ENCODE peak calls at places on chromosome 22, in four cellular contexts. V, C, F and A are unnamed samples.
A peak's percentile ranks its signal among the peaks of the same experiment; 100 is the strongest.

GRCh38 chr22:37032535-37033460 is 13.3 kb downstream of the MPST start:
- DNase-seq in V (no peak), C (no peak), F (no peak), A (no peak)

GRCh38 chr22:30228509-30229359 is 17.8 kb downstream of the LIF start:
- DNase-seq in V (no peak), C (no peak), F (no peak), A (no peak)

GRCh38 chr22:42158456-42159132 is 28.0 kb upstream of the CYP2D6 start:
- DNase-seq in V (no peak), C (no peak), F (no peak), A (no peak)

GRCh38 chr22:27490080-27490479 is 311.5 kb downstream of the MN1 start:
- DNase-seq in V (no peak), C (no peak), F (no peak), A (no peak)

GRCh38 chr22:20131856-20132685 is 467 bp downstream of the ZDHHC8 start:
- DNase-seq in V (no peak), C (no peak), F (no peak), A (no peak)

GRCh38 chr22:27885977-27886842 is 32.8 kb downstream of the PITPNB start:
- DNase-seq in V (no peak), C (peak; percentile 48), F (no peak), A (peak; percentile 34)

GRCh38 chr22:38259370-38259769 is 13.4 kb downstream of the TMEM184B start:
- DNase-seq in V (no peak), C (no peak), F (no peak), A (no peak)

GRCh38 chr22:33921576-33922181 is 1.4 kb upstream of the LARGE1 start:
- DNase-seq in V (peak; percentile 84), C (peak; percentile 65), F (peak; percentile 88), A (peak; percentile 82)

GRCh38 chr22:35620624-35621245 is 3.6 kb upstream of the MB start:
- DNase-seq in V (no peak), C (no peak), F (no peak), A (no peak)

GRCh38 chr22:22693531-22693884 is 49.1 kb downstream of the GGTLC2 start:
- DNase-seq in V (no peak), C (no peak), F (no peak), A (no peak)

GRCh38 chr22:38739300-38740055 is 16.3 kb downstream of the SUN2 start:
- DNase-seq in V (no peak), C (no peak), F (no peak), A (no peak)

GRCh38 chr22:44532466-44533025 is 34.5 kb upstream of the RTL6 start:
- DNase-seq in V (peak; percentile 19), C (no peak), F (no peak), A (no peak)

GRCh38 chr22:19636696-19637355 is 77.5 kb upstream of the SEPTIN5 start:
- DNase-seq in V (no peak), C (no peak), F (peak; percentile 21), A (no peak)

GRCh38 chr22:40094449-40094848 is 83.3 kb upstream of the TNRC6B start:
- DNase-seq in V (no peak), C (peak; percentile 71), F (no peak), A (no peak)

GRCh38 chr22:17436981-17437410 is 67.7 kb downstream of the CECR2 start:
- DNase-seq in V (no peak), C (no peak), F (peak; percentile 47), A (no peak)

GRCh38 chr22:50208430-50208938 is 7.7 kb downstream of the SELENOO start:
- DNase-seq in V (no peak), C (no peak), F (no peak), A (no peak)

GRCh38 chr22:28029962-28030361 is 110.9 kb upstream of the PITPNB start:
- DNase-seq in V (no peak), C (no peak), F (peak; percentile 17), A (peak; percentile 1)

GRCh38 chr22:28855355-28856094 is 27.8 kb upstream of the ZNRF3 start:
- DNase-seq in V (no peak), C (peak; percentile 73), F (peak; percentile 63), A (peak; percentile 40)

GRCh38 chr22:40603088-40603605 is 33.4 kb downstream of the MRTFA start:
- DNase-seq in V (no peak), C (no peak), F (no peak), A (no peak)

GRCh38 chr22:44894321-44894720 is 115.5 kb downstream of the PHF21B start:
- DNase-seq in V (peak; percentile 39), C (no peak), F (no peak), A (peak; percentile 67)

GRCh38 chr22:44577391-44578114 is 79.5 kb upstream of the RTL6 start:
- DNase-seq in V (no peak), C (no peak), F (peak; percentile 28), A (peak; percentile 6)

GRCh38 chr22:27022256-27022655 is 364.9 kb downstream of the MIAT start:
- DNase-seq in V (no peak), C (no peak), F (no peak), A (no peak)

GRCh38 chr22:25076281-25076680 is 123.4 kb upstream of the CRYBB3 start:
- DNase-seq in V (no peak), C (no peak), F (no peak), A (peak; percentile 56)

DNA sequence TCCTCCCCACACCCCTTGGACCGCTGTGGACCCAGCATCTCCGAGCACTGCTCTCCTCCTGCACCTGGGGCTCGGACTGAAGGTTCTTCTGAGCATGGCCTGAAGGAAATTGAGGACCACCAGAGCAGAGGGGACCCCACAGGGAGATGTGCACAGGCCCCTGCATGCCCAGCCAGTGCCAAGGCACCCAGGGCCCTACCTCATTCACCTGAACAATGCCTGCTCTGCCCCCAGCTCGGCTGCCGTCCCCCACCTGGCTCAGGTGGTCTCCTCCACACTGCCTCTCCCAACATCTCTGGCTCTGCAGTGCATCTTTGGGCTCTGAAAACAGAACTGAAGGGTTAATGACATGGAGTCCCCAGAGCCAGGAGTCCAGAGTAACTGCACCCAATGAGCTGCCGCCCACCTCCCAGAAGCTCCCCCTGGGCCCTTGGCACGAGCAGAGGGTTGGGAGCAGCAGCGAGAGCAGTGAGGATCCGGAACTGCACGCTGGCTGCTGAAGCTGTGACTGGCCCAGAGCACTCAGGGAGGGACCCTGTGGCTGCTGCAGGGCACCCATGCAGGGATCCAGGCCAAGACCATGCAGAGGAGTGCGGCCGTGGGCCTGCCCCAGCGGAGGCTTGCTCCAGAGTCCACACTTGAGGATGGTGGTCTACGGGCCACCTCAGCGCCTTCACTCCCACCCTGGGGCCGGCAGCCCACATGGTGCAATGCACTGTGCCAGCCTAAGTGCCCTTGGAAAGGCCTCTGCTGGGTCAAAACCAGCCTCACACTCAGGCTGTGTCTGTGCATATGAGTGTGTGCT is 686.0 kb downstream of the TBC1D22A start:
- DNase-seq in V (no peak), C (no peak), F (peak; percentile 5), A (no peak)
- H3K9me3 ChIP-seq in V (no peaks in the 10 kb centered on the region), C (no peaks in the 10 kb centered on the region), F (peaks cover 99% of the 10 kb centered on the region), A (no peaks in the 10 kb centered on the region)

GRCh38 chr22:47918276-47918928 is 1156.0 kb downstream of the TBC1D22A start:
- DNase-seq in V (no peak), C (peak; percentile 82), F (no peak), A (peak; percentile 83)
- H3K9me3 ChIP-seq in V (peaks cover 4% of the 10 kb centered on the region), C (no peaks in the 10 kb centered on the region), F (no peaks in the 10 kb centered on the region), A (no peaks in the 10 kb centered on the region)

GRCh38 chr22:45928726-45929359 is 48.1 kb downstream of the WNT7B start:
- DNase-seq in V (no peak), C (no peak), F (no peak), A (no peak)

GRCh38 chr22:45929649-45930048 is 47.3 kb downstream of the WNT7B start:
- DNase-seq in V (no peak), C (no peak), F (no peak), A (no peak)

GRCh38 chr22:45923812-45924211 is 53.1 kb downstream of the WNT7B start:
- DNase-seq in V (no peak), C (no peak), F (no peak), A (no peak)

GRCh38 chr22:45925811-45926351 is 51.1 kb downstream of the WNT7B start:
- DNase-seq in V (no peak), C (no peak), F (no peak), A (no peak)

DNA sequence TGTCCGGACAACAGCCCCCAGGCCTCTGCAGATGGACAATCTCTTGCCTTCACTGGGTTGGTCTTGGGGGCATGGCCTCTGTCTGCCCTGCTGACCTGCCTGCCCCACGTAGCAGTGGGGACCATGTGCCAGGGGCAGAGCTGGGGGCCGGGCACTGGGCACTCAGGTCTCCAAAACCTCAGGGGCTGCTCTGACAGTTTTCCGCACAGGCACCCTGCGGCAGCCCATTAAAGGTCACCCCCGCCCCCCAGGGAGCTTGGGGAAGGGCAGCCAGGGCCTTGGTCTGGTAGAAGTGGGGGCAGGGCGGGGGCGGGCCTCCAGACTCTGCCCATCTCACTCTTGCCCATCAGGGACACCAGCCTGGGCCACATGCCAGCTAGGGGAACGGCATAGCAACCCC is 49.9 kb downstream of the WNT7B start:
- DNase-seq in V (no peak), C (no peak), F (no peak), A (no peak)
- H3K9me3 ChIP-seq in V (no peaks in the 10 kb centered on the region), C (no peaks in the 10 kb centered on the region), F (no peaks in the 10 kb centered on the region), A (no peaks in the 10 kb centered on the region)

DNA sequence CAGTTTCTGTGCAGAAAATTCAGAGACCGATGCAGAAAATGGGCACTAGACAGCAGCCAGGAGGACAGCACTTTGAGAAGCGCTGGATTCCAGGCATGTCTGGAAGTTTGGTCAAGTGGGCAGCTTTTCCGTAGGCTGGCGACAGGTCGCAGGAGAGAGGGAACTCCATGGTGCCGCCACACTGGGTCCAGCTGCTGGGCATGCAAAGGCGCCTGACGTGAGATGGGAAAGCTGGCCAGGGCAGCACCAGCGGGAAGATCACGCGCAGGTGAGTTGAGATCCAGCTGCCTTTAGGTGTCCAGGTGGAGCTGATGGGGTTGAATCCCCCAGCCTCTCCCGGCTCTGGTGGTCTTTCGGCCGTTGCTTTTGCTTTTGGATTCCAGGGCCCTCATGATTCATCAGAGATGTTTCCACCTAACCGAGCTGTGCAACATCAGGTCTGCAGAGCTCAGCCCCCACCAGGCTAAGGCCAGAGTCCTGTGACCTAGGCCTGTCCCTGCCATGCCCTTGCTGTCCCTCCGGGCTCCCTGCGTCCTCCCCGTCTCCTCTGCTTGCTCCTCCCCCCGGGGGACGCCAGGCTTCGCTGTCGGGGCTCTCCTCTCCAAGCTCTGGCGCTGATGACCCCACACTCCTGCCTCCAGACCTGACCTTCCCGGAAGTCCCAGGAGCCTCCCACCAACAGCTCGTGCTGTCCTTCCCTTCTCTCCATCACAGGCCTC is 1001.7 kb downstream of the BRD1 start:
- DNase-seq in V (no peak), C (no peak), F (no peak), A (no peak)
- H3K9me3 ChIP-seq in V (no peaks in the 10 kb centered on the region), C (no peaks in the 10 kb centered on the region), F (no peaks in the 10 kb centered on the region), A (no peaks in the 10 kb centered on the region)

DNA sequence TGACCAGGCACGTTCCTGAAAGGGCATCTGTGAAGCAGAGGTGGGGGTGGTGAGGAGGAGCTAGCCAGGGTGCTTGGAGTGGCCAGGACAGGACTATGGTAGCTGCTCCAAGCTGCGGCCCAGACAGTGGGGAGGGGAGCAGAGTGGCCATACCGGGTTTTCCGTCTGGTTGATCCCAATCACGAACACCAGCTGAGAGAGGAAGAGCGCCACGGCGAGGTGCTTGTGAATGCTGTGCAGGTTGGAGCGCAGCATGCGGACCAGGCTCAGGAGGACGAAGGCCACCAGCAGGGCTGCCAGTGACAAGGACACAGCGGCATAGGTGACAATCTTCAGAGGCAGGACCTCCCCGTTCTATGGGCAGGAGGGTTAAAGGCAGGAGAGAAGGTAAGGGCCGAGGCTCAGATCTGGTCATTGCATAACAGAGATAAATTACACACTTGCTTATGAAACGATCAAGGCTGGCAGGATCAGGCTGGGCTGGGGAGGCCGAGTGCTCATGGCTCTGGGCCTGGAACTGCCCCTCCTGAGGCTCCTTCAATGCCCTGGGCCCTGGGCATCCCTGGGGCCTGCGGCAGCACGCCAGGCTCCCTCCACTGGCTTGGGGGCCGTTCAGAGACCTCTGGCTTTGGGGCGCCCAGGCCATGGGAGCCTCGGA is 41.5 kb downstream of the TRMU start:
- DNase-seq in V (no peak), C (no peak), F (no peak), A (no peak)
- H3K9me3 ChIP-seq in V (no peaks in the 10 kb centered on the region), C (no peaks in the 10 kb centered on the region), F (no peaks in the 10 kb centered on the region), A (peaks cover 3% of the 10 kb centered on the region)